ENCODE peak calls at places on chromosomes 1 and 21, in six cellular contexts. A is progenitor cell of endocrine pancreas, V is A172, K is fibroblast of pulmonary artery, G is omental fat pad, I is left kidney. Z is an unnamed sample.

GRCh38 chr21:45979141-45979631 is 2.4 kb upstream of the COL6A1 start:
- DNase-seq in V (peak; percentile 56), G (no peak), I (peak; percentile 17), A (no peak), K (no peak), Z (peak; percentile 47)

GRCh38 chr1:50978144-50978851 is 8.3 kb downstream of the CDKN2C start:
- DNase-seq in V (peak; percentile 52), G (peak; percentile 32), A (peak; percentile 27), I (peak; percentile 68), K (peak; percentile 45), Z (peak; percentile 41)

GRCh38 chr1:8367571-8368184 is 49.8 kb downstream of the SLC45A1 start:
- DNase-seq in K (no peak), G (no peak), V (no peak), A (no peak), I (peak; percentile 41), Z (no peak)

GRCh38 chr1:25038699-25039098 is 108.6 kb upstream of the RUNX3 start:
- DNase-seq in A (no peak), G (no peak), I (no peak), V (no peak), K (no peak), Z (no peak)

GRCh38 chr1:34131396-34132160 is 33.5 kb downstream of the CSMD2 start:
- DNase-seq in A (no peak), I (no peak), G (no peak), V (no peak), K (no peak), Z (no peak)

GRCh38 chr1:1779691-1780597 is 1.7 kb upstream of the NADK start:
- DNase-seq in K (peak; percentile 77), A (no peak), G (no peak), V (peak; percentile 42), I (no peak), Z (peak; percentile 37)

GRCh38 chr1:154190550-154190949 is 1.4 kb downstream of the TPM3 start:
- DNase-seq in K (peak; percentile 89), G (no peak), I (peak; percentile 70), V (no peak), A (no peak), Z (peak; percentile 47)

GRCh38 chr1:66368261-66368660 is 165.7 kb upstream of the SGIP1 start:
- DNase-seq in V (no peak), K (no peak), A (no peak), I (no peak), G (no peak), Z (no peak)

GRCh38 chr1:108125312-108126138 is 74.6 kb downstream of the SLC25A24 start:
- DNase-seq in A (peak; percentile 47), I (peak; percentile 93), G (no peak), V (peak; percentile 73), K (peak; percentile 87), Z (peak; percentile 80)

GRCh38 chr1:14415396-14415795 is 183.1 kb upstream of the KAZN start:
- DNase-seq in A (no peak), V (no peak), K (no peak), I (peak; percentile 28), G (no peak), Z (no peak)

GRCh38 chr1:231059566-231060193 is 19.6 kb upstream of the FAM89A start:
- DNase-seq in I (peak; percentile 23), K (no peak), V (peak; percentile 59), A (no peak), G (no peak), Z (peak; percentile 30)

GRCh38 chr1:109502368-109502851 is 7.1 kb downstream of the AMIGO1 start:
- DNase-seq in G (no peak), I (no peak), A (no peak), K (no peak), V (no peak), Z (no peak)

GRCh38 chr1:174841747-174842146 is 158.0 kb upstream of the CACYBP start:
- DNase-seq in I (no peak), K (no peak), V (no peak), A (no peak), G (no peak), Z (no peak)

GRCh38 chr1:57659804-57660203 is 235.9 kb upstream of the DAB1 start:
- DNase-seq in V (no peak), K (no peak), G (no peak), A (no peak), I (no peak), Z (no peak)

GRCh38 chr1:116817582-116818064 is 63.4 kb downstream of the CD2 start:
- DNase-seq in G (no peak), K (peak; percentile 47), I (peak; percentile 55), V (peak; percentile 55), A (peak; percentile 39), Z (no peak)

GRCh38 chr1:228370439-228370940 is 36.1 kb downstream of the TRIM11 start:
- DNase-seq in K (no peak), G (no peak), I (no peak), A (no peak), V (no peak), Z (no peak)

GRCh38 chr1:159211331-159212136 is 6.9 kb downstream of the ACKR1 start:
- DNase-seq in K (peak; percentile 82), G (no peak), V (peak; percentile 39), A (peak; percentile 48), I (peak; percentile 73), Z (no peak)

GRCh38 chr1:209430821-209431259 is 152.7 kb upstream of the CAMK1G start:
- DNase-seq in K (no peak), G (no peak), V (no peak), I (no peak), A (no peak), Z (no peak)

GRCh38 chr1:81738902-81739301 is 61.8 kb upstream of the ADGRL2 start:
- DNase-seq in V (no peak), I (no peak), A (no peak), K (no peak), G (no peak), Z (peak; percentile 8)

GRCh38 chr1:115302390-115302961 is 35.6 kb downstream of the NGF start:
- DNase-seq in K (peak; percentile 90), I (no peak), A (no peak), G (no peak), V (peak; percentile 38), Z (peak; percentile 82)

GRCh38 chr21:41752231-41752681 is 14.6 kb downstream of the RIPK4 start:
- DNase-seq in I (peak; percentile 88), G (no peak), K (peak; percentile 35), A (no peak), V (peak; percentile 97), Z (peak; percentile 56)

GRCh38 chr1:221891708-221892107 is 149.8 kb upstream of the DUSP10 start:
- DNase-seq in K (peak; percentile 26), V (no peak), I (no peak), A (no peak), G (no peak), Z (no peak)

GRCh38 chr1:14915356-14916054 is 238.0 kb upstream of the TMEM51 start:
- DNase-seq in G (peak; percentile 61), K (peak; percentile 40), I (peak; percentile 80), V (peak; percentile 37), A (peak; percentile 55), Z (peak; percentile 22)

GRCh38 chr21:45420061-45420521 is 15.1 kb downstream of the COL18A1 start:
- DNase-seq in K (no peak), I (no peak), A (no peak), V (no peak), G (no peak), Z (no peak)

GRCh38 chr1:40745180-40745579 is 38.4 kb upstream of the KCNQ4 start:
- DNase-seq in K (peak; percentile 21), G (no peak), A (no peak), I (no peak), V (no peak), Z (no peak)

GRCh38 chr1:201790261-201790660 is 38.7 kb upstream of the IPO9 start:
- DNase-seq in V (peak; percentile 69), K (peak; percentile 59), I (no peak), A (no peak), G (no peak), Z (peak; percentile 61)

GRCh38 chr21:41973861-41974751 is 20.3 kb upstream of the C2CD2 start:
- DNase-seq in I (peak; percentile 66), A (no peak), G (no peak), K (peak; percentile 14), V (no peak), Z (no peak)

GRCh38 chr1:233278621-233279020 is 16.9 kb downstream of the PCNX2 start:
- DNase-seq in I (no peak), A (no peak), K (no peak), G (no peak), V (no peak), Z (no peak)

GRCh38 chr1:53069265-53069662 is 7.3 kb downstream of the PODN start:
- DNase-seq in K (no peak), I (no peak), V (no peak), A (no peak), G (no peak), Z (no peak)

GRCh38 chr1:186987769-186988168 is 159.0 kb downstream of the PLA2G4A start:
- DNase-seq in I (no peak), A (no peak), V (no peak), K (no peak), G (no peak), Z (no peak)

GRCh38 chr1:200405273-200405672 is 4.6 kb downstream of the ZNF281 start:
- DNase-seq in V (no peak), G (no peak), I (no peak), K (peak; percentile 24), A (no peak), Z (no peak)

GRCh38 chr21:41501919-41502318 is 6.0 kb downstream of the TMPRSS2 start:
- DNase-seq in V (peak; percentile 89), A (no peak), K (no peak), I (no peak), G (no peak), Z (no peak)

GRCh38 chr1:171210355-171210754 is 25.3 kb downstream of the FMO2 start:
- DNase-seq in K (peak; percentile 73), G (no peak), V (no peak), I (peak; percentile 19), A (no peak), Z (no peak)

GRCh38 chr1:180773210-180773865 is 139.4 kb upstream of the KIAA1614 start:
- DNase-seq in G (no peak), I (no peak), K (peak; percentile 60), A (no peak), V (peak; percentile 55), Z (peak; percentile 70)

GRCh38 chr1:3608154-3608553 is 3.2 kb downstream of the MEGF6 start:
- DNase-seq in I (no peak), A (no peak), V (no peak), G (no peak), K (no peak), Z (no peak)

GRCh38 chr21:20404915-20405314 is 593.3 kb upstream of the NCAM2 start:
- DNase-seq in I (no peak), A (no peak), K (no peak), G (no peak), V (no peak), Z (no peak)

GRCh38 chr1:207868252-207868768 is 42.6 kb downstream of the CD34 start:
- DNase-seq in V (peak; percentile 19), K (peak; percentile 45), A (no peak), G (no peak), I (peak; percentile 60), Z (no peak)

GRCh38 chr21:31157756-31158155 is 119.5 kb upstream of the KRTAP19-8 start:
- DNase-seq in G (no peak), V (no peak), A (no peak), I (no peak), K (no peak), Z (no peak)

GRCh38 chr1:181659348-181659957 is 176.1 kb downstream of the CACNA1E start:
- DNase-seq in I (peak; percentile 41), G (no peak), K (no peak), A (no peak), V (no peak), Z (no peak)

GRCh38 chr21:34865922-34866271 is 183.2 kb downstream of the RUNX1 start:
- DNase-seq in V (no peak), A (no peak), I (no peak), G (no peak), K (no peak), Z (no peak)